ENCODE peak calls at places on chromosomes 12 and 14, in six cellular contexts. L, I, W, Q, P and Z are unnamed samples.

GRCh38 chr14:34750670-34751069 is 36.3 kb upstream of the CFL2 start:
- DNase-seq in W (no peak), L (no peak), I (no peak), P (no peak), Q (peak), Z (peak)

GRCh38 chr14:66105819-66106218 is 380.4 kb upstream of the CCDC196 start:
- DNase-seq in L (no peak), Q (peak), P (no peak), I (no peak), W (no peak), Z (peak)

GRCh38 chr12:112349440-112349839 is 32.8 kb downstream of the HECTD4 start:
- DNase-seq in I (no peak), L (no peak), P (no peak), W (no peak), Q (no peak), Z (no peak)

GRCh38 chr12:96570579-96570978 is 81.2 kb downstream of the CFAP54 start:
- DNase-seq in P (no peak), Q (no peak), I (no peak), L (no peak), W (no peak), Z (no peak)

GRCh38 chr12:109716512-109717389 is 3.1 kb downstream of the FAM222A start:
- DNase-seq in L (peak), W (no peak), I (no peak), P (peak), Q (no peak), Z (no peak)

GRCh38 chr12:105319691-105320209 is 10.7 kb upstream of the C12orf75 start:
- DNase-seq in Q (no peak), L (no peak), I (no peak), P (no peak), W (no peak), Z (no peak)

GRCh38 chr12:28107679-28108078 is 82.6 kb upstream of the CCDC91 start:
- DNase-seq in P (no peak), I (no peak), Q (no peak), L (no peak), W (no peak), Z (no peak)

GRCh38 chr12:122374707-122375106 is 47.8 kb downstream of the CLIP1 start:
- DNase-seq in I (no peak), P (no peak), Q (no peak), W (no peak), L (no peak), Z (no peak)

GRCh38 chr12:46659032-46659703 is 166.6 kb downstream of the SLC38A4 start:
- DNase-seq in P (no peak), Q (peak), L (no peak), I (no peak), W (no peak), Z (no peak)

GRCh38 chr12:20370001-20370381 is 1.7 kb downstream of the PDE3A start:
- DNase-seq in I (no peak), L (peak), P (no peak), Q (peak), W (no peak), Z (peak)

GRCh38 chr12:47547077-47547476 is 158.8 kb downstream of the RPAP3 start:
- DNase-seq in Q (peak), P (no peak), L (no peak), I (peak), W (peak), Z (peak)

GRCh38 chr12:68481181-68481941 is 129.3 kb upstream of the RAP1B start:
- DNase-seq in L (no peak), P (no peak), I (no peak), Q (no peak), W (no peak), Z (no peak)

GRCh38 chr12:57521475-57522018 is 1.1 kb upstream of the MBD6 start:
- DNase-seq in I (no peak), W (peak), L (peak), P (peak), Q (peak), Z (no peak)

GRCh38 chr12:47742253-47742825 is 16.3 kb downstream of the RAPGEF3 start:
- DNase-seq in W (peak), P (no peak), I (peak), L (no peak), Q (peak), Z (no peak)

GRCh38 chr12:107761502-107761904 is 566 bp upstream of the PRDM4 start:
- DNase-seq in P (no peak), W (no peak), Q (peak), L (no peak), I (no peak), Z (no peak)

GRCh38 chr12:93366427-93366826 is 11.3 kb upstream of the NUDT4 start:
- DNase-seq in I (no peak), L (no peak), Q (no peak), W (no peak), P (no peak), Z (no peak)

GRCh38 chr14:92886337-92886736 is 36.6 kb upstream of the CHGA start:
- DNase-seq in W (no peak), L (no peak), P (no peak), I (no peak), Q (no peak), Z (no peak)

GRCh38 chr12:30450872-30451271 is 244.8 kb downstream of the IPO8 start:
- DNase-seq in L (no peak), Q (peak), I (peak), W (peak), P (no peak), Z (peak)

GRCh38 chr12:84361651-84362551 is 550.7 kb downstream of the SLC6A15 start:
- DNase-seq in L (no peak), Q (no peak), P (no peak), W (no peak), I (no peak), Z (no peak)

GRCh38 chr14:75911883-75912282 is 69.9 kb downstream of the TGFB3 start:
- DNase-seq in Q (no peak), L (peak), I (no peak), W (no peak), P (no peak), Z (no peak)

GRCh38 chr14:58426819-58427288 is 477 bp downstream of the TIMM9 start:
- DNase-seq in W (no peak), P (peak), Q (peak), I (peak), L (peak), Z (no peak)

GRCh38 chr12:119642986-119643385 is 24.9 kb upstream of the PRKAB1 start:
- DNase-seq in Q (no peak), L (no peak), P (no peak), W (no peak), I (no peak), Z (no peak)

GRCh38 chr14:26917086-26917485 is 319.3 kb upstream of the NOVA1 start:
- DNase-seq in W (peak), Q (no peak), P (no peak), I (no peak), L (no peak), Z (peak)

GRCh38 chr14:59377991-59378720 is 87.0 kb downstream of the GPR135 start:
- DNase-seq in L (no peak), P (no peak), Q (no peak), I (no peak), W (no peak), Z (no peak)

GRCh38 chr12:8661016-8661415 is 1.6 kb downstream of the MFAP5 start:
- DNase-seq in P (no peak), I (no peak), Q (no peak), L (no peak), W (no peak), Z (no peak)